ENCODE peak calls at places on chromosomes 1 and 21, in ten cellular contexts. C, Q, F, Y, V, H, N, W, G and X are unnamed samples.

GRCh38 chr1:38127432-38127831 is 80.8 kb upstream of the POU3F1 start:
- DNase-seq in C (no peak), Q (no peak), F (no peak), Y (peak), V (no peak), H (no peak), N (no peak), W (no peak), G (no peak), X (no peak)

GRCh38 chr1:42392923-42393848 is 12.6 kb downstream of the RIMKLA start:
- DNase-seq in C (no peak), Q (no peak), F (no peak), Y (no peak), V (no peak), H (peak), N (no peak), W (no peak), G (no peak), X (no peak)

GRCh38 chr1:207797229-207797973 is 45.5 kb downstream of the CD46 start:
- DNase-seq in C (peak), Q (peak), F (peak), Y (peak), V (peak), H (peak), N (peak), W (peak), G (peak), X (peak)

GRCh38 chr1:159008744-159009188 is 941 bp upstream of the IFI16 start:
- DNase-seq in C (no peak), Q (peak), F (no peak), Y (peak), V (no peak), H (peak), N (no peak), W (no peak), G (no peak), X (no peak)

GRCh38 chr1:34166191-34167090 is 1.4 kb upstream of the CSMD2 start:
- DNase-seq in C (no peak), Q (no peak), F (no peak), Y (no peak), V (no peak), H (no peak), N (no peak), W (no peak), G (no peak), X (no peak)

GRCh38 chr1:77833521-77834100 is 54.2 kb downstream of the MIGA1 start:
- DNase-seq in C (no peak), Q (no peak), F (no peak), Y (no peak), V (no peak), H (no peak), N (no peak), W (no peak), G (no peak), X (no peak)

GRCh38 chr1:233496940-233497456 is 116.9 kb upstream of the KCNK1 start:
- DNase-seq in C (no peak), Q (no peak), F (no peak), Y (no peak), V (no peak), H (no peak), N (no peak), W (no peak), G (no peak), X (no peak)

GRCh38 chr21:45539796-45540600 is 2.2 kb downstream of the SLC19A1 start:
- DNase-seq in C (peak), Q (no peak), F (peak), Y (no peak), V (peak), H (no peak), N (no peak), W (no peak), G (peak), X (no peak)

GRCh38 chr21:33655591-33656221 is 13.4 kb downstream of the ITSN1 start:
- DNase-seq in C (no peak), Q (no peak), F (no peak), Y (peak), V (no peak), H (no peak), N (peak), W (peak), G (no peak), X (no peak)

GRCh38 chr1:229839800-229840199 is 213.8 kb downstream of the URB2 start:
- DNase-seq in C (no peak), Q (no peak), F (no peak), Y (no peak), V (no peak), H (no peak), N (no peak), W (no peak), G (no peak), X (no peak)

GRCh38 chr1:230600111-230601000 is 41.9 kb upstream of the COG2 start:
- DNase-seq in C (no peak), Q (no peak), F (no peak), Y (no peak), V (no peak), H (no peak), N (no peak), W (no peak), G (no peak), X (no peak)

GRCh38 chr1:209651148-209651547 is 1.1 kb downstream of the LAMB3 start:
- DNase-seq in C (no peak), Q (peak), F (peak), Y (peak), V (peak), H (peak), N (peak), W (peak), G (peak), X (peak)

GRCh38 chr21:33968082-33968997 is 52.7 kb upstream of the ATP5PO start:
- DNase-seq in C (no peak), Q (peak), F (no peak), Y (peak), V (peak), H (peak), N (peak), W (no peak), G (no peak), X (no peak)

GRCh38 chr1:246592695-246593094 is 26.4 kb downstream of the CNST start:
- DNase-seq in C (no peak), Q (no peak), F (no peak), Y (peak), V (no peak), H (no peak), N (no peak), W (no peak), G (no peak), X (no peak)

GRCh38 chr1:69070660-69071373 is 496.9 kb upstream of the LRRC7 start:
- DNase-seq in C (no peak), Q (no peak), F (no peak), Y (no peak), V (no peak), H (no peak), N (no peak), W (no peak), G (no peak), X (no peak)

GRCh38 chr1:219271914-219272545 is 98.4 kb downstream of the LYPLAL1 start:
- DNase-seq in C (no peak), Q (no peak), F (no peak), Y (peak), V (no peak), H (no peak), N (no peak), W (no peak), G (no peak), X (no peak)

GRCh38 chr1:16617101-16617727 is 3.9 kb upstream of the NBPF1 start:
- DNase-seq in C (peak), Q (no peak), F (peak), Y (no peak), V (peak), H (no peak), N (no peak), W (no peak), G (peak), X (no peak)

GRCh38 chr1:207316622-207317510 is 4.6 kb upstream of the CD55 start:
- DNase-seq in C (no peak), Q (peak), F (peak), Y (peak), V (no peak), H (peak), N (no peak), W (peak), G (no peak), X (peak)

GRCh38 chr1:28740118-28740517 is 3.4 kb downstream of the YTHDF2 start:
- DNase-seq in C (no peak), Q (no peak), F (no peak), Y (no peak), V (no peak), H (no peak), N (no peak), W (no peak), G (no peak), X (no peak)

GRCh38 chr1:53047737-53048344 is 14.2 kb upstream of the PODN start:
- DNase-seq in C (no peak), Q (no peak), F (no peak), Y (peak), V (no peak), H (no peak), N (no peak), W (no peak), G (no peak), X (no peak)

GRCh38 chr1:78070758-78071157 is 25.0 kb downstream of the GIPC2 start:
- DNase-seq in C (no peak), Q (no peak), F (no peak), Y (peak), V (no peak), H (no peak), N (peak), W (no peak), G (no peak), X (no peak)

GRCh38 chr1:15616704-15617172 is 520 bp upstream of the DDI2 start:
- DNase-seq in C (peak), Q (no peak), F (no peak), Y (peak), V (no peak), H (no peak), N (no peak), W (no peak), G (peak), X (no peak)
- TF ChIP-seq POLR2A in C (no peak), Q (no peak), F (no peak), Y (no peak), V (no peak), H (no peak), N (no peak), W (no peak), G (no peak), X (no peak)

GRCh38 chr1:150688786-150689185 is 8.2 kb downstream of the GOLPH3L start:
- DNase-seq in C (no peak), Q (no peak), F (no peak), Y (no peak), V (no peak), H (no peak), N (no peak), W (no peak), G (no peak), X (no peak)

GRCh38 chr1:150683914-150684313 is 13.0 kb downstream of the GOLPH3L start:
- DNase-seq in C (no peak), Q (no peak), F (no peak), Y (no peak), V (no peak), H (no peak), N (no peak), W (no peak), G (no peak), X (no peak)

DNA sequence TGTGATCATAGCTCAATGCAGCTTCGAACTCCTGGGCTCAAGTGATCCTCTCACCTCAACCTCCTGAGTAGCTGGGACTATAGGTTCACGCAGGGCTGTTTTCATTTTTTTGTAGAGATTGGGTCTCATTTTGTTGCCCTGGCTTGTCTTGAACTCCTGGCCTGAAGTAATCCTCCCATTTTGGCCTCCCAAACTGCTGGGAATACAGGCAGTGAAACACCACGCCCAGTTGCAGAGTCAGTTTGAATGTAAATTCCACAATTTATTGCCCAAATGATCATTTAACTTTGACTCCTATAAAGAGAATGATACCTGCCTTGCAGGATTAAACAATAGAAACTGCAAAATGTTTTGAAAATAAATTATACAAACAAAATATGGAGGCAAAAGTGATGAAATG is 10.7 kb downstream of the GOLPH3L start:
- DNase-seq in C (no peak), Q (no peak), F (no peak), Y (no peak), V (no peak), H (peak), N (no peak), W (no peak), G (no peak), X (no peak)
- TF ChIP-seq POLR2A in C (no peak), Q (no peak), F (no peak), Y (no peak), V (no peak), H (no peak), N (no peak), W (no peak), G (no peak), X (no peak)

DNA sequence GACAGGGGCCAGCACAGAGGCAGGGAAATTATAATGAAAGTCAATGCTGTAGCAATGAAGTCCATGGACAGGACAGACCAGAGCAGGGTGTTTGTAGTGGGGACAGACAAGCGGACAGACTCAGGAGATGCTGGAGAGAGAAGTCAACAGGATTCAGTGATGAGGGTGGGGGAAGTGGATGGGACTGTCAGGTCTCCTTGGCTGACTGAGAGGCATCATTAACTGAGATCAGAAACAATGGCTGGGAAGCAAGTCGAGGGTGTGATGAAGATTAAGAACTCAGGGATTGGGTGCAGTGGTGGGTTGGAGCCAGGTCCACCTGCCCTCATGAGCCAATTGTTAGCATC is 25.5 kb downstream of the CD58 start:
- DNase-seq in C (no peak), Q (no peak), F (no peak), Y (no peak), V (no peak), H (no peak), N (no peak), W (no peak), G (no peak), X (no peak)
- TF ChIP-seq POLR2A in C (no peak), Q (no peak), F (no peak), Y (no peak), V (no peak), H (no peak), N (no peak), W (no peak), G (no peak), X (no peak)

DNA sequence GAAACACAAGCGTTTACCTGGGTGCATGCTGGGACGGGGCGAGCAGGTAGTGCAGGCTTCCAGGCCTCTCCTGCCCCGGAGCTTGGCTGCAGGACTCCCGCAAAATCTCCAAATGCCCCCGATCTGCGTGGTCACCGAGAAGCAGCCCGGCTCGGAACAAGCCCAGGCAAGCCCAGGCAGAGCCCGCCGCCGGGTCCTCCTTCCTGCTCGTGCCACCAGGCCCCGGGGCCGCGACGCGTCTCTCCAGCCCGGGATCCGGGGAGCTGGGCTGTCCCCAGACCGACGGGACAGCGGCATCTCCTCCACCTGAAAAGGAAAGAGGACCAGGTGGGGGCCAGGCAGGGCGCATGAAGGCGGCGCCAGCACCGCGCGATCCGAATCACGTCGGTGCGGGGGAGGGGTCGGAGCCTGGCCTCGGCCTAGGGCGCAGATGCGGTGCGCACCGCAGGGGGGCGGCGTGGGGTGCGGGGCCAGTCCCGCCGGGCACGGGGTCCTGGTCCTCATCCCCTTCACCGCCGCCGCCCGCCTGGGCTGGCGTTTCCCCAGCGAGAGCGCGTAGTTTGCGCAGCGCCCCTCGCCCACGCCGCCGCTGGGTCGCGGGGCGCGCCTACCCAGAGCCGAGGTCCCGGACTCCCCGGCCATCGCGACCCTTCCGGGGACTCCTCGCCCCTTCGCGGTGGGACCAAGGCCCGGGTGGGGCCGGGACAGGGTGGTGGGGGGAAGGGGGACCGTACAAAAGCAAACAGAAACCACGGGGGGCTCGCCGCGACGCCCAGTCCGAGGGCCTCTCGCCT is 52.4 kb upstream of the H6PD start:
- DNase-seq in C (peak), Q (no peak), F (peak), Y (no peak), V (no peak), H (peak), N (peak), W (no peak), G (peak), X (peak)
- TF ChIP-seq POLR2A in C (no peak), Q (no peak), F (no peak), Y (no peak), V (no peak), H (no peak), N (peak), W (peak), G (no peak), X (no peak)